ENCODE peak calls at places on chromosomes 12 and 14, in eight cellular contexts. One of them, this sample, is unnamed.

GRCh38 chr12:114668905-114669304 is 15.1 kb downstream of the TBX3 start:
- DNase-seq in astrocyte: no peak
- DNase-seq in kidney: no peak
- DNase-seq in cardiac muscle cell: no peak
- DNase-seq in body of pancreas: no peak
- DNase-seq in WTC11: no peak
- DNase-seq in cardiac fibroblast: no peak
- DNase-seq in WERI-Rb-1: no peak
- DNase-seq in this sample: no peak

GRCh38 chr14:21102472-21103164 is 1.8 kb downstream of the TMEM253 start:
- DNase-seq in astrocyte: no peak
- DNase-seq in kidney: no peak
- DNase-seq in cardiac muscle cell: no peak
- DNase-seq in body of pancreas: no peak
- DNase-seq in WTC11: peak
- DNase-seq in cardiac fibroblast: no peak
- DNase-seq in WERI-Rb-1: peak
- DNase-seq in this sample: no peak

GRCh38 chr12:2813573-2814185 is 1.2 kb downstream of the ITFG2 start:
- DNase-seq in astrocyte: peak
- DNase-seq in kidney: no peak
- DNase-seq in cardiac muscle cell: peak
- DNase-seq in body of pancreas: peak
- DNase-seq in WTC11: peak
- DNase-seq in cardiac fibroblast: peak
- DNase-seq in WERI-Rb-1: peak
- DNase-seq in this sample: peak

GRCh38 chr12:84912191-84913142 is at the start of gene SLC6A15:
- DNase-seq in astrocyte: peak
- DNase-seq in kidney: peak
- DNase-seq in cardiac muscle cell: peak
- DNase-seq in body of pancreas: peak
- DNase-seq in WTC11: peak
- DNase-seq in cardiac fibroblast: peak
- DNase-seq in WERI-Rb-1: peak
- DNase-seq in this sample: peak

GRCh38 chr14:28242895-28243294 is 523.7 kb upstream of the FOXG1 start:
- DNase-seq in astrocyte: no peak
- DNase-seq in kidney: no peak
- DNase-seq in cardiac muscle cell: no peak
- DNase-seq in body of pancreas: no peak
- DNase-seq in WTC11: no peak
- DNase-seq in cardiac fibroblast: no peak
- DNase-seq in WERI-Rb-1: no peak
- DNase-seq in this sample: no peak

GRCh38 chr14:61661471-61661988 is 33.8 kb upstream of the HIF1A start:
- DNase-seq in astrocyte: peak
- DNase-seq in kidney: no peak
- DNase-seq in cardiac muscle cell: no peak
- DNase-seq in body of pancreas: no peak
- DNase-seq in WTC11: no peak
- DNase-seq in cardiac fibroblast: peak
- DNase-seq in WERI-Rb-1: no peak
- DNase-seq in this sample: no peak

GRCh38 chr12:7411343-7411742 is 32.6 kb downstream of the CD163L1 start:
- DNase-seq in astrocyte: no peak
- DNase-seq in kidney: no peak
- DNase-seq in cardiac muscle cell: no peak
- DNase-seq in body of pancreas: no peak
- DNase-seq in WTC11: no peak
- DNase-seq in cardiac fibroblast: no peak
- DNase-seq in WERI-Rb-1: no peak
- DNase-seq in this sample: no peak

GRCh38 chr14:44657153-44657552 is 150.1 kb upstream of the FSCB start:
- DNase-seq in astrocyte: no peak
- DNase-seq in kidney: no peak
- DNase-seq in cardiac muscle cell: no peak
- DNase-seq in body of pancreas: no peak
- DNase-seq in WTC11: no peak
- DNase-seq in cardiac fibroblast: no peak
- DNase-seq in WERI-Rb-1: no peak
- DNase-seq in this sample: no peak

GRCh38 chr12:107385518-107385917 is 292.2 kb upstream of the CRY1 start:
- DNase-seq in astrocyte: peak
- DNase-seq in kidney: no peak
- DNase-seq in cardiac muscle cell: no peak
- DNase-seq in body of pancreas: no peak
- DNase-seq in WTC11: no peak
- DNase-seq in cardiac fibroblast: peak
- DNase-seq in WERI-Rb-1: no peak
- DNase-seq in this sample: no peak

GRCh38 chr14:95038521-95039250 is 118.6 kb downstream of the DICER1 start:
- DNase-seq in astrocyte: no peak
- DNase-seq in kidney: no peak
- DNase-seq in cardiac muscle cell: no peak
- DNase-seq in body of pancreas: no peak
- DNase-seq in WTC11: no peak
- DNase-seq in cardiac fibroblast: no peak
- DNase-seq in WERI-Rb-1: no peak
- DNase-seq in this sample: no peak

GRCh38 chr12:104672501-104673265 is 215.9 kb downstream of the CHST11 start:
- DNase-seq in astrocyte: peak
- DNase-seq in kidney: peak
- DNase-seq in cardiac muscle cell: no peak
- DNase-seq in body of pancreas: no peak
- DNase-seq in WTC11: no peak
- DNase-seq in cardiac fibroblast: peak
- DNase-seq in WERI-Rb-1: no peak
- DNase-seq in this sample: no peak

GRCh38 chr12:44812062-44812461 is 64.1 kb downstream of the NELL2 start:
- DNase-seq in astrocyte: no peak
- DNase-seq in kidney: no peak
- DNase-seq in cardiac muscle cell: no peak
- DNase-seq in body of pancreas: no peak
- DNase-seq in WTC11: no peak
- DNase-seq in cardiac fibroblast: no peak
- DNase-seq in WERI-Rb-1: peak
- DNase-seq in this sample: no peak

GRCh38 chr14:87449016-87449415 is 544.0 kb downstream of the GALC start:
- DNase-seq in astrocyte: no peak
- DNase-seq in kidney: no peak
- DNase-seq in cardiac muscle cell: no peak
- DNase-seq in body of pancreas: no peak
- DNase-seq in WTC11: no peak
- DNase-seq in cardiac fibroblast: no peak
- DNase-seq in WERI-Rb-1: no peak
- DNase-seq in this sample: no peak

GRCh38 chr12:124159655-124160054 is 135.2 kb upstream of the RFLNA start:
- DNase-seq in astrocyte: no peak
- DNase-seq in kidney: no peak
- DNase-seq in cardiac muscle cell: no peak
- DNase-seq in body of pancreas: no peak
- DNase-seq in WTC11: no peak
- DNase-seq in cardiac fibroblast: no peak
- DNase-seq in WERI-Rb-1: no peak
- DNase-seq in this sample: no peak

GRCh38 chr14:38255408-38255672 is 553 bp downstream of the CLEC14A start:
- DNase-seq in astrocyte: peak
- DNase-seq in kidney: peak
- DNase-seq in cardiac muscle cell: no peak
- DNase-seq in body of pancreas: peak
- DNase-seq in WTC11: peak
- DNase-seq in cardiac fibroblast: no peak
- DNase-seq in WERI-Rb-1: no peak
- DNase-seq in this sample: peak

GRCh38 chr12:52213541-52214420 is 19.3 kb upstream of the KRT7 start:
- DNase-seq in astrocyte: peak
- DNase-seq in kidney: peak
- DNase-seq in cardiac muscle cell: peak
- DNase-seq in body of pancreas: peak
- DNase-seq in WTC11: peak
- DNase-seq in cardiac fibroblast: peak
- DNase-seq in WERI-Rb-1: peak
- DNase-seq in this sample: peak

GRCh38 chr14:102508774-102509743 is 517 bp downstream of the ANKRD9 start:
- DNase-seq in astrocyte: no peak
- DNase-seq in kidney: peak
- DNase-seq in cardiac muscle cell: peak
- DNase-seq in body of pancreas: peak
- DNase-seq in WTC11: no peak
- DNase-seq in cardiac fibroblast: peak
- DNase-seq in WERI-Rb-1: no peak
- DNase-seq in this sample: no peak

GRCh38 chr12:99658950-99659349 is 11.4 kb downstream of the GARIN6 start:
- DNase-seq in astrocyte: peak
- DNase-seq in kidney: no peak
- DNase-seq in cardiac muscle cell: no peak
- DNase-seq in body of pancreas: no peak
- DNase-seq in WTC11: no peak
- DNase-seq in cardiac fibroblast: peak
- DNase-seq in WERI-Rb-1: no peak
- DNase-seq in this sample: no peak

GRCh38 chr14:66613344-66613743 is 105.4 kb downstream of the GPHN start:
- DNase-seq in astrocyte: no peak
- DNase-seq in kidney: no peak
- DNase-seq in cardiac muscle cell: no peak
- DNase-seq in body of pancreas: no peak
- DNase-seq in WTC11: no peak
- DNase-seq in cardiac fibroblast: no peak
- DNase-seq in WERI-Rb-1: no peak
- DNase-seq in this sample: no peak

GRCh38 chr14:66606826-66607225 is 98.9 kb downstream of the GPHN start:
- DNase-seq in astrocyte: no peak
- DNase-seq in kidney: no peak
- DNase-seq in cardiac muscle cell: no peak
- DNase-seq in body of pancreas: no peak
- DNase-seq in WTC11: no peak
- DNase-seq in cardiac fibroblast: no peak
- DNase-seq in WERI-Rb-1: no peak
- DNase-seq in this sample: no peak

GRCh38 chr14:66610154-66610563 is 102.2 kb downstream of the GPHN start:
- DNase-seq in astrocyte: no peak
- DNase-seq in kidney: no peak
- DNase-seq in cardiac muscle cell: no peak
- DNase-seq in body of pancreas: no peak
- DNase-seq in WTC11: no peak
- DNase-seq in cardiac fibroblast: peak
- DNase-seq in WERI-Rb-1: no peak
- DNase-seq in this sample: no peak
- TF ChIP-seq CTCF in astrocyte: peak
- TF ChIP-seq CTCF in kidney: no peak
- TF ChIP-seq CTCF in cardiac muscle cell: peak
- TF ChIP-seq CTCF in body of pancreas: no peak
- TF ChIP-seq CTCF in WTC11: peak
- TF ChIP-seq CTCF in cardiac fibroblast: peak
- TF ChIP-seq CTCF in WERI-Rb-1: peak
- TF ChIP-seq CTCF in this sample: peak

DNA sequence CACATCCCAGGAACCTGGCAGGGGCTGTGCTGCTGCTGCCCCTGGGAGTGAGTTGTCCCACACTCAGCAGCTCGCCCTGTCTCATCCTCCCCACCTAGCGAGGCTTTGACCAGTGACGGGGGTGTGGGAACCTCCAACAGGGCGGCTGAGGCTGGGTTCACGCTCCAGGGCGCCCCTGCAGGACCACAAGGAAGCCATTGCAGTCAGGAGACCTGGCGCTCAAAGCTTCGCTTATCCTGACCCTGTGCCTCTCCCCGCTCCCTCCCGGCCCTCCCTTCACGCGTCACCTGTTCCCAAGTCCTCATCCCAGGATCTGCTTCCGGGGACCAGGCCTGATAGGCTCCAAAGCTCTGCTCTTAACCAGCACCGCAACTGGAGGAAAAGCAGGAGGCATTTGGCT is 272.0 kb upstream of the SFSWAP start:
- DNase-seq in astrocyte: no peak
- DNase-seq in kidney: no peak
- DNase-seq in cardiac muscle cell: peak
- DNase-seq in body of pancreas: no peak
- DNase-seq in WTC11: peak
- DNase-seq in cardiac fibroblast: no peak
- DNase-seq in WERI-Rb-1: peak
- DNase-seq in this sample: no peak
- TF ChIP-seq CTCF in astrocyte: no peak
- TF ChIP-seq CTCF in kidney: no peak
- TF ChIP-seq CTCF in cardiac muscle cell: no peak
- TF ChIP-seq CTCF in body of pancreas: no peak
- TF ChIP-seq CTCF in WTC11: no peak
- TF ChIP-seq CTCF in cardiac fibroblast: no peak
- TF ChIP-seq CTCF in WERI-Rb-1: peak
- TF ChIP-seq CTCF in this sample: no peak

GRCh38 chr12:97363693-97364092 is 98.9 kb upstream of the RMST start:
- DNase-seq in astrocyte: no peak
- DNase-seq in kidney: no peak
- DNase-seq in cardiac muscle cell: no peak
- DNase-seq in body of pancreas: no peak
- DNase-seq in WTC11: no peak
- DNase-seq in cardiac fibroblast: no peak
- DNase-seq in WERI-Rb-1: no peak
- DNase-seq in this sample: no peak

GRCh38 chr12:97368462-97369150 is 94.0 kb upstream of the RMST start:
- DNase-seq in astrocyte: no peak
- DNase-seq in kidney: no peak
- DNase-seq in cardiac muscle cell: peak
- DNase-seq in body of pancreas: peak
- DNase-seq in WTC11: peak
- DNase-seq in cardiac fibroblast: no peak
- DNase-seq in WERI-Rb-1: no peak
- DNase-seq in this sample: no peak
- TF ChIP-seq CTCF in astrocyte: no peak
- TF ChIP-seq CTCF in kidney: peak
- TF ChIP-seq CTCF in cardiac muscle cell: no peak
- TF ChIP-seq CTCF in body of pancreas: no peak
- TF ChIP-seq CTCF in WTC11: no peak
- TF ChIP-seq CTCF in cardiac fibroblast: no peak
- TF ChIP-seq CTCF in WERI-Rb-1: no peak
- TF ChIP-seq CTCF in this sample: no peak

GRCh38 chr14:92670967-92671366 is 77.5 kb downstream of the LGMN start:
- DNase-seq in astrocyte: no peak
- DNase-seq in kidney: no peak
- DNase-seq in cardiac muscle cell: no peak
- DNase-seq in body of pancreas: no peak
- DNase-seq in WTC11: no peak
- DNase-seq in cardiac fibroblast: no peak
- DNase-seq in WERI-Rb-1: no peak
- DNase-seq in this sample: no peak

GRCh38 chr14:92673601-92674000 is 74.8 kb downstream of the LGMN start:
- DNase-seq in astrocyte: no peak
- DNase-seq in kidney: peak
- DNase-seq in cardiac muscle cell: no peak
- DNase-seq in body of pancreas: no peak
- DNase-seq in WTC11: no peak
- DNase-seq in cardiac fibroblast: no peak
- DNase-seq in WERI-Rb-1: peak
- DNase-seq in this sample: no peak

GRCh38 chr14:92668266-92668973 is 80.0 kb downstream of the LGMN start:
- DNase-seq in astrocyte: no peak
- DNase-seq in kidney: no peak
- DNase-seq in cardiac muscle cell: no peak
- DNase-seq in body of pancreas: no peak
- DNase-seq in WTC11: no peak
- DNase-seq in cardiac fibroblast: no peak
- DNase-seq in WERI-Rb-1: no peak
- DNase-seq in this sample: no peak

GRCh38 chr14:92666251-92666650 is 82.2 kb downstream of the LGMN start:
- DNase-seq in astrocyte: no peak
- DNase-seq in kidney: no peak
- DNase-seq in cardiac muscle cell: no peak
- DNase-seq in body of pancreas: no peak
- DNase-seq in WTC11: no peak
- DNase-seq in cardiac fibroblast: no peak
- DNase-seq in WERI-Rb-1: no peak
- DNase-seq in this sample: no peak

GRCh38 chr14:92670177-92670576 is 78.2 kb downstream of the LGMN start:
- DNase-seq in astrocyte: peak
- DNase-seq in kidney: no peak
- DNase-seq in cardiac muscle cell: no peak
- DNase-seq in body of pancreas: no peak
- DNase-seq in WTC11: no peak
- DNase-seq in cardiac fibroblast: peak
- DNase-seq in WERI-Rb-1: no peak
- DNase-seq in this sample: no peak
- TF ChIP-seq CTCF in astrocyte: no peak
- TF ChIP-seq CTCF in kidney: no peak
- TF ChIP-seq CTCF in cardiac muscle cell: peak
- TF ChIP-seq CTCF in body of pancreas: no peak
- TF ChIP-seq CTCF in WTC11: no peak
- TF ChIP-seq CTCF in cardiac fibroblast: peak
- TF ChIP-seq CTCF in WERI-Rb-1: no peak
- TF ChIP-seq CTCF in this sample: no peak

This sample was measured in glutamatergic neuron.